ENCODE peak calls at places on chromosomes 12 and 14, in six cellular contexts. One of them, this sample, is unnamed.

GRCh38 chr12:124758266-124759200 is 105.1 kb downstream of the SCARB1 start:
- DNase-seq in H54: no peak
- DNase-seq in uterus: no peak
- DNase-seq in stomach: no peak
- DNase-seq in body of pancreas: no peak
- DNase-seq in heart left ventricle: no peak
- DNase-seq in this sample: no peak

GRCh38 chr14:57732886-57733285 is 133.0 kb downstream of the SLC35F4 start:
- DNase-seq in heart left ventricle: no peak
- DNase-seq in uterus: no peak
- DNase-seq in body of pancreas: no peak
- DNase-seq in stomach: peak; percentile 31
- DNase-seq in H54: no peak
- DNase-seq in this sample: no peak

GRCh38 chr14:102320033-102320660 is 601 bp downstream of the ZNF839 start:
- DNase-seq in uterus: peak; percentile 53
- DNase-seq in stomach: peak; percentile 49
- DNase-seq in H54: no peak
- DNase-seq in heart left ventricle: peak; percentile 55
- DNase-seq in body of pancreas: peak; percentile 69
- DNase-seq in this sample: peak; percentile 35

GRCh38 chr14:77848031-77848430 is 48.1 kb downstream of the ADCK1 start:
- DNase-seq in stomach: no peak
- DNase-seq in H54: no peak
- DNase-seq in heart left ventricle: no peak
- DNase-seq in uterus: no peak
- DNase-seq in body of pancreas: no peak
- DNase-seq in this sample: no peak

GRCh38 chr12:5872745-5873144 is 72.3 kb downstream of the ANO2 start:
- DNase-seq in body of pancreas: no peak
- DNase-seq in uterus: no peak
- DNase-seq in heart left ventricle: no peak
- DNase-seq in H54: peak; percentile 25
- DNase-seq in stomach: no peak
- DNase-seq in this sample: no peak

GRCh38 chr12:29744365-29744764 is 39.4 kb downstream of the TMTC1 start:
- DNase-seq in heart left ventricle: no peak
- DNase-seq in uterus: no peak
- DNase-seq in body of pancreas: no peak
- DNase-seq in H54: no peak
- DNase-seq in stomach: no peak
- DNase-seq in this sample: no peak

GRCh38 chr12:52125499-52125900 is 46.0 kb downstream of the SMIM41 start:
- DNase-seq in H54: no peak
- DNase-seq in stomach: no peak
- DNase-seq in uterus: no peak
- DNase-seq in heart left ventricle: no peak
- DNase-seq in body of pancreas: no peak
- DNase-seq in this sample: peak; percentile 57

GRCh38 chr14:70999117-70999516 is 91.9 kb downstream of the PCNX1 start:
- DNase-seq in uterus: no peak
- DNase-seq in body of pancreas: no peak
- DNase-seq in stomach: no peak
- DNase-seq in H54: no peak
- DNase-seq in heart left ventricle: no peak
- DNase-seq in this sample: no peak

GRCh38 chr14:68384881-68385280 is 408.0 kb downstream of the ZFP36L1 start:
- DNase-seq in body of pancreas: no peak
- DNase-seq in stomach: no peak
- DNase-seq in uterus: no peak
- DNase-seq in heart left ventricle: no peak
- DNase-seq in H54: no peak
- DNase-seq in this sample: no peak

GRCh38 chr12:48779869-48780268 is 9.0 kb downstream of the ADCY6 start:
- DNase-seq in uterus: peak; percentile 69
- DNase-seq in H54: no peak
- DNase-seq in stomach: no peak
- DNase-seq in heart left ventricle: peak; percentile 92
- DNase-seq in body of pancreas: no peak
- DNase-seq in this sample: no peak

GRCh38 chr12:49838973-49839633 is 3.8 kb downstream of the BCDIN3D start:
- DNase-seq in heart left ventricle: no peak
- DNase-seq in H54: no peak
- DNase-seq in body of pancreas: no peak
- DNase-seq in stomach: no peak
- DNase-seq in uterus: no peak
- DNase-seq in this sample: no peak

GRCh38 chr14:66361013-66361412 is 125.2 kb upstream of the CCDC196 start:
- DNase-seq in heart left ventricle: no peak
- DNase-seq in uterus: no peak
- DNase-seq in body of pancreas: no peak
- DNase-seq in H54: no peak
- DNase-seq in stomach: no peak
- DNase-seq in this sample: no peak

GRCh38 chr12:52715416-52715815 is 12.1 kb upstream of the KRT77 start:
- DNase-seq in heart left ventricle: no peak
- DNase-seq in uterus: no peak
- DNase-seq in stomach: peak; percentile 29
- DNase-seq in body of pancreas: no peak
- DNase-seq in H54: no peak
- DNase-seq in this sample: no peak

GRCh38 chr12:28415755-28416154 is 225.5 kb downstream of the CCDC91 start:
- DNase-seq in body of pancreas: no peak
- DNase-seq in stomach: no peak
- DNase-seq in heart left ventricle: no peak
- DNase-seq in uterus: no peak
- DNase-seq in H54: peak; percentile 2
- DNase-seq in this sample: no peak

GRCh38 chr14:70779667-70780066 is 29.6 kb downstream of the MAP3K9 start:
- DNase-seq in body of pancreas: no peak
- DNase-seq in uterus: no peak
- DNase-seq in H54: no peak
- DNase-seq in stomach: no peak
- DNase-seq in heart left ventricle: peak; percentile 77
- DNase-seq in this sample: no peak

GRCh38 chr14:103711516-103712431 is 3.5 kb downstream of the XRCC3 start:
- DNase-seq in heart left ventricle: peak; percentile 71
- DNase-seq in H54: no peak
- DNase-seq in stomach: peak; percentile 85
- DNase-seq in body of pancreas: peak; percentile 67
- DNase-seq in uterus: peak; percentile 47
- DNase-seq in this sample: peak; percentile 75

GRCh38 chr14:69260979-69261605 is 1.1 kb downstream of the GALNT16 start:
- DNase-seq in heart left ventricle: peak; percentile 70
- DNase-seq in stomach: peak; percentile 37
- DNase-seq in body of pancreas: peak; percentile 42
- DNase-seq in H54: no peak
- DNase-seq in uterus: peak; percentile 48
- DNase-seq in this sample: no peak

GRCh38 chr14:72716471-72716870 is 177.4 kb downstream of the DPF3 start:
- DNase-seq in H54: no peak
- DNase-seq in heart left ventricle: no peak
- DNase-seq in uterus: no peak
- DNase-seq in body of pancreas: no peak
- DNase-seq in stomach: no peak
- DNase-seq in this sample: no peak

DNA sequence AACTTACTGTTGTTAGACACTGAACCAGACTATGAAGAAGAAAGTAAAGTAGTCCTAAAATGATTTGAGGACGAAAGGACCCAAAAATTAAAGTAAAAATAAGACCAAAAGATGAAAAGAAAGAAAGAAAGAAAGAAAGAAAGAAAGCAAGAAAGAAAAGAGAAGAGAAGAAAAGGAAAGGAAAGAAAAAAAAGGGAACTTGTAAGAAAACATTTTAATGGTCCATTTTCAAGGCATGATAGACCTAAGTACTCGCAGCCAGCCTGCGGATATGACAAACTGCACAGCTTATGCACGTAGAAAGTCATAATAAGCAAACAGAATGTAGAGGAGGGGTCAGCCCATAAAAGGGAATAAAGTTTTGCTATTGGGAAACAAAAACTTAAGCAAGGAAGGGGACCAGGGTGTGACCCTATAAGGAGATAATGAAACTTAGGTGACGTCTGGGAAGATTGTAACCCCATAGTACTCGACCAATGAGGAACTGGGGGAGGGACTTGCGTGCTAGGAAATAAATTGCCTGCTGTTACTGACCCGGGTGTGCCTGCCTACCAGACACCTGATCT is 59.7 kb downstream of the APOBEC1 start:
- DNase-seq in uterus: no peak
- DNase-seq in body of pancreas: no peak
- DNase-seq in H54: no peak
- DNase-seq in stomach: no peak
- DNase-seq in heart left ventricle: no peak
- DNase-seq in this sample: no peak
- TF ChIP-seq POLR2A in uterus: no peak
- TF ChIP-seq POLR2A in body of pancreas: no peak
- TF ChIP-seq POLR2A in H54: no peak
- TF ChIP-seq POLR2A in stomach: no peak
- TF ChIP-seq POLR2A in heart left ventricle: no peak
- TF ChIP-seq POLR2A in this sample: no peak

DNA sequence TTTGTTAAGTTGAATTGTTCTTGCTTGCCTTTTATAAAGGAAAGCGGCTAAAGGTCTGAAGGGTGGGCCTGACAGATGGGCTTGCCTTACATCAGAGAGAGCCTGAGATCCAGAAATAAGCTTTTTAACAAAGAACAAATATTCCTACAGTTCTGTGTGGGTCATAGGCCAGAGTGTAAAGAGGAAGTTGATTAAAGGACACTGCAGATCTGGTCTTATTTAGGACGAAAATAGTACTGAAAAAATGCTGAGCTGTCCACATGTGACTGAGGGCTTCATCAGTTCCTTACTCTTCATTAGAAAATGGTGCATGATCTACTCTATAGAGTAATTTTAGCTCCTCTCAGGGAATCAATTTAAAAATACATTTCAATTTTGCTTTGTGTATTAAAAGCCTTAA is 448.3 kb upstream of the DCN start:
- DNase-seq in body of pancreas: no peak
- DNase-seq in H54: no peak
- DNase-seq in uterus: no peak
- DNase-seq in heart left ventricle: no peak
- DNase-seq in stomach: no peak
- DNase-seq in this sample: no peak
- TF ChIP-seq POLR2A in body of pancreas: no peak
- TF ChIP-seq POLR2A in H54: no peak
- TF ChIP-seq POLR2A in uterus: no peak
- TF ChIP-seq POLR2A in heart left ventricle: no peak
- TF ChIP-seq POLR2A in stomach: no peak
- TF ChIP-seq POLR2A in this sample: no peak

GRCh38 chr12:131946757-131947156 is 3.0 kb upstream of the EP400 start:
- DNase-seq in heart left ventricle: no peak
- DNase-seq in H54: no peak
- DNase-seq in stomach: no peak
- DNase-seq in uterus: no peak
- DNase-seq in body of pancreas: no peak
- DNase-seq in this sample: no peak

GRCh38 chr12:131943389-131943788 is 6.4 kb upstream of the EP400 start:
- DNase-seq in H54: no peak
- DNase-seq in body of pancreas: no peak
- DNase-seq in stomach: no peak
- DNase-seq in heart left ventricle: no peak
- DNase-seq in uterus: no peak
- DNase-seq in this sample: no peak

GRCh38 chr12:131942671-131943070 is 7.1 kb upstream of the EP400 start:
- DNase-seq in stomach: peak; percentile 7
- DNase-seq in body of pancreas: no peak
- DNase-seq in uterus: no peak
- DNase-seq in heart left ventricle: no peak
- DNase-seq in H54: no peak
- DNase-seq in this sample: no peak

GRCh38 chr12:131943876-131944275 is 5.9 kb upstream of the EP400 start:
- DNase-seq in body of pancreas: no peak
- DNase-seq in stomach: peak; percentile 1
- DNase-seq in uterus: no peak
- DNase-seq in heart left ventricle: no peak
- DNase-seq in H54: no peak
- DNase-seq in this sample: peak; percentile 10

GRCh38 chr12:131944601-131945251 is 5.0 kb upstream of the EP400 start:
- DNase-seq in heart left ventricle: no peak
- DNase-seq in stomach: peak; percentile 21
- DNase-seq in body of pancreas: no peak
- DNase-seq in H54: no peak
- DNase-seq in uterus: no peak
- DNase-seq in this sample: peak; percentile 11
- TF ChIP-seq POLR2A in heart left ventricle: no peak
- TF ChIP-seq POLR2A in stomach: no peak
- TF ChIP-seq POLR2A in body of pancreas: no peak
- TF ChIP-seq POLR2A in H54: no peak
- TF ChIP-seq POLR2A in uterus: no peak
- TF ChIP-seq POLR2A in this sample: no peak

GRCh38 chr12:7122876-7123769 is 5.6 kb downstream of the RBP5 start:
- DNase-seq in body of pancreas: no peak
- DNase-seq in heart left ventricle: no peak
- DNase-seq in H54: no peak
- DNase-seq in uterus: no peak
- DNase-seq in stomach: no peak
- DNase-seq in this sample: no peak

GRCh38 chr12:7125632-7126227 is 3.0 kb downstream of the RBP5 start:
- DNase-seq in body of pancreas: no peak
- DNase-seq in uterus: no peak
- DNase-seq in heart left ventricle: no peak
- DNase-seq in H54: no peak
- DNase-seq in stomach: no peak
- DNase-seq in this sample: no peak

GRCh38 chr12:7120166-7120565 is 8.5 kb downstream of the RBP5 start:
- DNase-seq in heart left ventricle: no peak
- DNase-seq in body of pancreas: no peak
- DNase-seq in H54: no peak
- DNase-seq in stomach: no peak
- DNase-seq in uterus: no peak
- DNase-seq in this sample: no peak

GRCh38 chr12:7121324-7121723 is 7.4 kb downstream of the RBP5 start:
- DNase-seq in stomach: no peak
- DNase-seq in H54: no peak
- DNase-seq in uterus: no peak
- DNase-seq in body of pancreas: no peak
- DNase-seq in heart left ventricle: no peak
- DNase-seq in this sample: no peak

DNA sequence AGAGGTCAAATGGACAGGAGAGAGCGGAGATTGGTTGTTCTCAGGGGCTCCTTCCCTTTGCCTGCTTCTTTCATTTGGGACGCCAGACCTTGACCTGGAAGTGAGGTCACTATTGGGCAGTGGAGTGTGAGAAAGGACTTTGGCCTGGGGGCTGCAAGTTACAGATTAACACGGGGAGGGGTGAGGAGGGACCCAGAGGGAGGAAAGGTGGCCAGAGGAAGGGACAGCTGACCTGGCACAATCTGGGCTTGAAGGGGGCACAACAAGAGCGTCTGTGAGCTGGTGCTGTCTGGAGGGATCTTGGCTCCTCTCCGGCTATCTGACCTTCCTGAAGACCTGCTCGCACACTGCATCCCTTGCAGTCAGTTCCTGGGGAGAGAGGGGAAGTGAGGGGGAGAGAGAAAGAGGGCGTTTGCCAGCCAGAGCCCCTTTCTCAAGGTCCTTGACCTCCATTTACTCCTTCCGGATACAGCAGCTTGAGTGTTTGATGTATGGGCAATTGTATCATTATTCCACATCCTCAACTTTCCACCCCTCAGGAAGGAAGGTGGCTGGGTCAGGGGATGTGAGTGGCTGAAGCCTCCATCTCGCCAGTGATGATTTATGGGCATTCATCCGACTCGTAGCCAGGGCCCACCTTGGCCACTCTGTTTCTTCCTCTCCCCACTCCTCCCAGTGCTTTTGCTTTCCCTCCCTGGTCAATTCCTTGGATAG is 4.7 kb downstream of the RBP5 start:
- DNase-seq in uterus: no peak
- DNase-seq in stomach: no peak
- DNase-seq in body of pancreas: no peak
- DNase-seq in heart left ventricle: no peak
- DNase-seq in H54: no peak
- DNase-seq in this sample: no peak
- TF ChIP-seq POLR2A in uterus: no peak
- TF ChIP-seq POLR2A in stomach: no peak
- TF ChIP-seq POLR2A in body of pancreas: no peak
- TF ChIP-seq POLR2A in heart left ventricle: no peak
- TF ChIP-seq POLR2A in H54: no peak
- TF ChIP-seq POLR2A in this sample: no peak

This sample was measured in breast epithelium.